ENCODE peak calls at places on chromosomes 6 and 20, in ten cellular contexts. One of them, this sample, is unnamed.

GRCh38 chr20:52031574-52032303 is 159.8 kb downstream of the ZFP64 start:
- DNase-seq in heart left ventricle: no peak
- DNase-seq in gastrocnemius medialis: no peak
- DNase-seq in spleen: no peak
- DNase-seq in uterus: no peak
- DNase-seq in K562: no peak
- DNase-seq in stomach: no peak
- DNase-seq in HCT116: no peak
- DNase-seq in A549: no peak
- DNase-seq in sigmoid colon: no peak
- DNase-seq in this sample: no peak

GRCh38 chr20:41617059-41617921 is 887 bp downstream of the CHD6 start:
- DNase-seq in heart left ventricle: peak; percentile 41
- DNase-seq in gastrocnemius medialis: peak; percentile 23
- DNase-seq in spleen: peak; percentile 88
- DNase-seq in uterus: peak; percentile 27
- DNase-seq in K562: peak; percentile 57
- DNase-seq in stomach: no peak
- DNase-seq in HCT116: no peak
- DNase-seq in A549: peak; percentile 23
- DNase-seq in sigmoid colon: peak; percentile 66
- DNase-seq in this sample: no peak

GRCh38 chr20:3670945-3671344 is 7.7 kb upstream of the GFRA4 start:
- DNase-seq in heart left ventricle: no peak
- DNase-seq in gastrocnemius medialis: no peak
- DNase-seq in spleen: no peak
- DNase-seq in uterus: no peak
- DNase-seq in K562: no peak
- DNase-seq in stomach: no peak
- DNase-seq in HCT116: no peak
- DNase-seq in A549: no peak
- DNase-seq in sigmoid colon: no peak
- DNase-seq in this sample: no peak

GRCh38 chr6:52418606-52419005 is 1.5 kb upstream of the EFHC1 start:
- DNase-seq in heart left ventricle: no peak
- DNase-seq in gastrocnemius medialis: no peak
- DNase-seq in spleen: no peak
- DNase-seq in uterus: no peak
- DNase-seq in K562: no peak
- DNase-seq in stomach: no peak
- DNase-seq in HCT116: no peak
- DNase-seq in A549: no peak
- DNase-seq in sigmoid colon: no peak
- DNase-seq in this sample: no peak

GRCh38 chr20:15236812-15237211 is 899.4 kb upstream of the FLRT3 start:
- DNase-seq in heart left ventricle: no peak
- DNase-seq in gastrocnemius medialis: no peak
- DNase-seq in spleen: no peak
- DNase-seq in uterus: no peak
- DNase-seq in K562: no peak
- DNase-seq in stomach: peak; percentile 28
- DNase-seq in HCT116: peak; percentile 45
- DNase-seq in A549: peak; percentile 8
- DNase-seq in sigmoid colon: no peak
- DNase-seq in this sample: no peak

GRCh38 chr6:108117427-108118358 is 43.2 kb upstream of the OSTM1 start:
- DNase-seq in heart left ventricle: peak; percentile 46
- DNase-seq in gastrocnemius medialis: no peak
- DNase-seq in spleen: peak; percentile 89
- DNase-seq in uterus: no peak
- DNase-seq in K562: no peak
- DNase-seq in stomach: peak; percentile 52
- DNase-seq in HCT116: no peak
- DNase-seq in A549: peak; percentile 18
- DNase-seq in sigmoid colon: no peak
- DNase-seq in this sample: no peak

GRCh38 chr6:12313992-12314589 is 23.9 kb downstream of the EDN1 start:
- DNase-seq in heart left ventricle: no peak
- DNase-seq in gastrocnemius medialis: no peak
- DNase-seq in spleen: peak; percentile 43
- DNase-seq in uterus: no peak
- DNase-seq in K562: no peak
- DNase-seq in stomach: peak; percentile 48
- DNase-seq in HCT116: peak; percentile 59
- DNase-seq in A549: no peak
- DNase-seq in sigmoid colon: no peak
- DNase-seq in this sample: no peak

GRCh38 chr6:150093397-150093796 is 24.5 kb upstream of the ULBP3 start:
- DNase-seq in heart left ventricle: no peak
- DNase-seq in gastrocnemius medialis: no peak
- DNase-seq in spleen: no peak
- DNase-seq in uterus: no peak
- DNase-seq in K562: no peak
- DNase-seq in stomach: no peak
- DNase-seq in HCT116: no peak
- DNase-seq in A549: no peak
- DNase-seq in sigmoid colon: no peak
- DNase-seq in this sample: no peak

GRCh38 chr6:55541024-55541423 is 38.0 kb downstream of the HMGCLL1 start:
- DNase-seq in heart left ventricle: no peak
- DNase-seq in gastrocnemius medialis: no peak
- DNase-seq in spleen: no peak
- DNase-seq in uterus: no peak
- DNase-seq in K562: no peak
- DNase-seq in stomach: no peak
- DNase-seq in HCT116: no peak
- DNase-seq in A549: no peak
- DNase-seq in sigmoid colon: no peak
- DNase-seq in this sample: no peak

GRCh38 chr6:16481680-16482079 is 243.3 kb downstream of the GMPR start:
- DNase-seq in heart left ventricle: no peak
- DNase-seq in gastrocnemius medialis: no peak
- DNase-seq in spleen: no peak
- DNase-seq in uterus: no peak
- DNase-seq in K562: no peak
- DNase-seq in stomach: no peak
- DNase-seq in HCT116: no peak
- DNase-seq in A549: no peak
- DNase-seq in sigmoid colon: no peak
- DNase-seq in this sample: no peak

GRCh38 chr20:44247676-44248419 is 740 bp downstream of the GDAP1L1 start:
- DNase-seq in heart left ventricle: peak; percentile 37
- DNase-seq in gastrocnemius medialis: no peak
- DNase-seq in spleen: no peak
- DNase-seq in uterus: no peak
- DNase-seq in K562: peak; percentile 82
- DNase-seq in stomach: no peak
- DNase-seq in HCT116: no peak
- DNase-seq in A549: peak; percentile 56
- DNase-seq in sigmoid colon: no peak
- DNase-seq in this sample: no peak

GRCh38 chr6:109799664-109800063 is 108.6 kb downstream of the FIG4 start:
- DNase-seq in heart left ventricle: no peak
- DNase-seq in gastrocnemius medialis: no peak
- DNase-seq in spleen: no peak
- DNase-seq in uterus: no peak
- DNase-seq in K562: no peak
- DNase-seq in stomach: peak; percentile 30
- DNase-seq in HCT116: no peak
- DNase-seq in A549: no peak
- DNase-seq in sigmoid colon: no peak
- DNase-seq in this sample: no peak

GRCh38 chr6:151835396-151835795 is 27.9 kb downstream of the ESR1 start:
- DNase-seq in heart left ventricle: no peak
- DNase-seq in gastrocnemius medialis: no peak
- DNase-seq in spleen: no peak
- DNase-seq in uterus: no peak
- DNase-seq in K562: no peak
- DNase-seq in stomach: no peak
- DNase-seq in HCT116: no peak
- DNase-seq in A549: no peak
- DNase-seq in sigmoid colon: no peak
- DNase-seq in this sample: no peak

GRCh38 chr6:93562566-93562965 is 143.2 kb upstream of the EPHA7 start:
- DNase-seq in heart left ventricle: no peak
- DNase-seq in gastrocnemius medialis: no peak
- DNase-seq in spleen: no peak
- DNase-seq in uterus: no peak
- DNase-seq in K562: no peak
- DNase-seq in stomach: no peak
- DNase-seq in HCT116: no peak
- DNase-seq in A549: no peak
- DNase-seq in sigmoid colon: no peak
- DNase-seq in this sample: no peak

GRCh38 chr6:89146748-89147715 is 1.2 kb downstream of the PM20D2 start:
- DNase-seq in heart left ventricle: no peak
- DNase-seq in gastrocnemius medialis: peak; percentile 50
- DNase-seq in spleen: no peak
- DNase-seq in uterus: no peak
- DNase-seq in K562: no peak
- DNase-seq in stomach: no peak
- DNase-seq in HCT116: peak; percentile 18
- DNase-seq in A549: peak; percentile 6
- DNase-seq in sigmoid colon: no peak
- DNase-seq in this sample: no peak

GRCh38 chr6:91149914-91150674 is 563.2 kb upstream of the MAP3K7 start:
- DNase-seq in heart left ventricle: no peak
- DNase-seq in gastrocnemius medialis: no peak
- DNase-seq in spleen: no peak
- DNase-seq in uterus: no peak
- DNase-seq in K562: no peak
- DNase-seq in stomach: no peak
- DNase-seq in HCT116: no peak
- DNase-seq in A549: no peak
- DNase-seq in sigmoid colon: no peak
- DNase-seq in this sample: no peak

GRCh38 chr6:33672808-33673207 is 38.7 kb downstream of the UQCC2 start:
- DNase-seq in heart left ventricle: peak; percentile 86
- DNase-seq in gastrocnemius medialis: peak; percentile 93
- DNase-seq in spleen: no peak
- DNase-seq in uterus: no peak
- DNase-seq in K562: peak; percentile 76
- DNase-seq in stomach: no peak
- DNase-seq in HCT116: no peak
- DNase-seq in A549: peak; percentile 78
- DNase-seq in sigmoid colon: no peak
- DNase-seq in this sample: peak; percentile 84

GRCh38 chr20:48747840-48748416 is 79.9 kb downstream of the PREX1 start:
- DNase-seq in heart left ventricle: no peak
- DNase-seq in gastrocnemius medialis: no peak
- DNase-seq in spleen: no peak
- DNase-seq in uterus: no peak
- DNase-seq in K562: no peak
- DNase-seq in stomach: no peak
- DNase-seq in HCT116: no peak
- DNase-seq in A549: no peak
- DNase-seq in sigmoid colon: no peak
- DNase-seq in this sample: no peak

DNA sequence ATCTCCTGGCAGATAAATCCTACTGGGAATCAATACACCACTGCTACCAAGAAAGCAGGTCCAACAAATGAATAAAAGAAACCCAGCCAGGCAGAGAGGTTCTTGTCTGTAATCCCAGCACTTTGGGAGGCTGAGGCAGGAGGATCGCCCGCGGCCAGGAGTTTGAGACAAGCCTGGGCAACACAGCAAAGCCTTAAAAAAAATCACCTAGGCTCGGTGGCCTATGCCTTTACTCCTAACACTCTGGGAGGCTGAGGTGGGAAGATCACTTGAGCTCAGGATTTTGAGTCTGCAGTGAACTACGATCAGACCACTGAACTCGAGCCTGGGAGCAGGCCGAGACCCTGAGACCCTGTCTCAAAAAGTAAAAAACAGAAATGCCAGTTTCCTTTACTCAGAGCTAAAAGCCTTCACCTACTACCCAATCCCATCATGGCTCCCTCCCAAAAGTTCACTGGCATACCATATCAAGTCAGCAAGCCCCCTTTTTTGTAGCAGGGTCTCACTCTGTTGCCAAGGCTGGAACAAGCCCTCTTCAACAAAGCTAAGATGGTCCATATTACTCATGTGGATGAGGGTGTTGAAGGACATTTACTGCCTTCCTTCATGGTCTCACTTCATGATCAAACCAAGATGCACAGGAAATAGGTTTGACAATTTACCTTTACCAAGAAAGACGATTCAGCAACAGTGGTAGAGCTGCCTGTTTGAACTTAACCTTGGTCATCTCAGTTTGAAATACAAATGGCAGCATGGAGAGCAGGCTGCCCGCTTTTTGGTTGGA is 5.3 kb downstream of the SNX5 start:
- DNase-seq in heart left ventricle: no peak
- DNase-seq in gastrocnemius medialis: no peak
- DNase-seq in spleen: no peak
- DNase-seq in uterus: no peak
- DNase-seq in K562: no peak
- DNase-seq in stomach: no peak
- DNase-seq in HCT116: no peak
- DNase-seq in A549: no peak
- DNase-seq in sigmoid colon: no peak
- DNase-seq in this sample: no peak
- H3K4me3 ChIP-seq in heart left ventricle: no peak overlapping the region
- H3K4me3 ChIP-seq in gastrocnemius medialis: no peak overlapping the region
- H3K4me3 ChIP-seq in spleen: no peak overlapping the region
- H3K4me3 ChIP-seq in uterus: no peak overlapping the region
- H3K4me3 ChIP-seq in K562: peak overlapping the region; percentile 22
- H3K4me3 ChIP-seq in stomach: no peak overlapping the region
- H3K4me3 ChIP-seq in HCT116: no peak overlapping the region
- H3K4me3 ChIP-seq in A549: no peak overlapping the region
- H3K4me3 ChIP-seq in sigmoid colon: no peak overlapping the region
- H3K4me3 ChIP-seq in this sample: no peak overlapping the region

GRCh38 chr20:38148328-38149102 is 16.6 kb downstream of the TGM2 start:
- DNase-seq in heart left ventricle: no peak
- DNase-seq in gastrocnemius medialis: no peak
- DNase-seq in spleen: no peak
- DNase-seq in uterus: no peak
- DNase-seq in K562: no peak
- DNase-seq in stomach: no peak
- DNase-seq in HCT116: no peak
- DNase-seq in A549: no peak
- DNase-seq in sigmoid colon: no peak
- DNase-seq in this sample: no peak
- TF ChIP-seq POLR2A in heart left ventricle: no peak
- TF ChIP-seq POLR2A in gastrocnemius medialis: no peak
- TF ChIP-seq POLR2A in spleen: no peak
- TF ChIP-seq POLR2A in uterus: no peak
- TF ChIP-seq POLR2A in K562: no peak
- TF ChIP-seq POLR2A in stomach: no peak
- TF ChIP-seq POLR2A in HCT116: no peak
- TF ChIP-seq POLR2A in A549: no peak
- TF ChIP-seq POLR2A in sigmoid colon: no peak
- TF ChIP-seq POLR2A in this sample: no peak

GRCh38 chr6:50970908-50971307 is 152.2 kb downstream of the TFAP2B start:
- DNase-seq in heart left ventricle: no peak
- DNase-seq in gastrocnemius medialis: no peak
- DNase-seq in spleen: no peak
- DNase-seq in uterus: no peak
- DNase-seq in K562: no peak
- DNase-seq in stomach: no peak
- DNase-seq in HCT116: no peak
- DNase-seq in A549: no peak
- DNase-seq in sigmoid colon: no peak
- DNase-seq in this sample: no peak
- H3K4me3 ChIP-seq in heart left ventricle: no peak overlapping the region
- H3K4me3 ChIP-seq in gastrocnemius medialis: no peak overlapping the region
- H3K4me3 ChIP-seq in spleen: no peak overlapping the region
- H3K4me3 ChIP-seq in uterus: no peak overlapping the region
- H3K4me3 ChIP-seq in K562: no peak overlapping the region
- H3K4me3 ChIP-seq in stomach: no peak overlapping the region
- H3K4me3 ChIP-seq in HCT116: no peak overlapping the region
- H3K4me3 ChIP-seq in A549: no peak overlapping the region
- H3K4me3 ChIP-seq in sigmoid colon: no peak overlapping the region
- H3K4me3 ChIP-seq in this sample: no peak overlapping the region

GRCh38 chr20:62926229-62927127 is at the start of gene DIDO1:
- DNase-seq in heart left ventricle: peak; percentile 93
- DNase-seq in gastrocnemius medialis: peak; percentile 82
- DNase-seq in spleen: peak; percentile 99
- DNase-seq in uterus: peak; percentile 78
- DNase-seq in K562: peak; percentile 97
- DNase-seq in stomach: peak; percentile 92
- DNase-seq in HCT116: peak; percentile 69
- DNase-seq in A549: peak; percentile 96
- DNase-seq in sigmoid colon: peak; percentile 91
- DNase-seq in this sample: peak; percentile 80
- TF ChIP-seq POLR2A in heart left ventricle: no peak
- TF ChIP-seq POLR2A in gastrocnemius medialis: peak; percentile 73
- TF ChIP-seq POLR2A in spleen: no peak
- TF ChIP-seq POLR2A in uterus: peak; percentile 82
- TF ChIP-seq POLR2A in K562: peak; percentile 75
- TF ChIP-seq POLR2A in stomach: no peak
- TF ChIP-seq POLR2A in HCT116: peak; percentile 50
- TF ChIP-seq POLR2A in A549: no peak
- TF ChIP-seq POLR2A in sigmoid colon: peak; percentile 57
- TF ChIP-seq POLR2A in this sample: no peak

This sample was measured in lower leg skin.